ENCODE peak calls at places on chromosome 16, in ten cellular contexts. I is stimulated activated CD4-positive, alpha-beta T cell treated with anti-CD3 and anti-CD28 coated beads, TNF-alpha, amount 100 ng/mL, for 24 hours; Y is fibroblast of gingiva; U is aorta; B is EL; R is lower lobe of right lung; W is Karpas-422; T is naive B cell; K is pons; X is C1 segment of cervical spinal cord. G is an unnamed sample.

GRCh38 chr16:4373909-4374742 is 2.5 kb downstream of the VASN start:
- DNase-seq in I (no peak), Y (peak), U (peak), B (peak), R (peak), W (no peak), T (no peak), K (peak), X (peak), G (peak)

GRCh38 chr16:3348547-3349167 is 7.0 kb upstream of the OR2C1 start:
- DNase-seq in I (no peak), Y (no peak), U (no peak), B (no peak), R (no peak), W (no peak), T (no peak), K (no peak), X (no peak), G (no peak)

GRCh38 chr16:87297918-87298631 is 19.1 kb downstream of the C16orf95 start:
- DNase-seq in I (no peak), Y (no peak), U (no peak), B (peak), R (no peak), W (peak), T (peak), K (no peak), X (peak), G (no peak)

GRCh38 chr16:84925773-84926372 is 85.5 kb downstream of the ZDHHC7 start:
- DNase-seq in I (no peak), Y (no peak), U (no peak), B (no peak), R (no peak), W (no peak), T (no peak), K (no peak), X (no peak), G (no peak)

GRCh38 chr16:66266436-66267286 is 99.8 kb upstream of the CDH5 start:
- DNase-seq in I (no peak), Y (peak), U (peak), B (peak), R (peak), W (no peak), T (no peak), K (no peak), X (no peak), G (peak)

GRCh38 chr16:35431829-35432663 is 1972.6 kb downstream of the TP53TG3F start:
- DNase-seq in I (peak), Y (no peak), U (no peak), B (no peak), R (no peak), W (peak), T (no peak), K (peak), X (peak), G (no peak)

GRCh38 chr16:15530085-15530484 is 95.7 kb downstream of the BMERB1 start:
- DNase-seq in I (no peak), Y (no peak), U (no peak), B (no peak), R (no peak), W (no peak), T (no peak), K (no peak), X (no peak), G (no peak)

GRCh38 chr16:68592466-68593337 is 52.4 kb upstream of the CDH3 start:
- DNase-seq in I (no peak), Y (no peak), U (no peak), B (peak), R (no peak), W (peak), T (peak), K (no peak), X (no peak), G (no peak)

GRCh38 chr16:84907575-84907974 is 87.8 kb downstream of the CRISPLD2 start:
- DNase-seq in I (no peak), Y (peak), U (no peak), B (no peak), R (no peak), W (no peak), T (no peak), K (no peak), X (no peak), G (peak)

GRCh38 chr16:30429418-30429677 is 482 bp downstream of the DCTPP1 start:
- DNase-seq in I (no peak), Y (no peak), U (no peak), B (no peak), R (no peak), W (no peak), T (no peak), K (no peak), X (no peak), G (no peak)

GRCh38 chr16:66388350-66389139 is 22.1 kb downstream of the CDH5 start:
- DNase-seq in I (no peak), Y (no peak), U (no peak), B (no peak), R (no peak), W (no peak), T (no peak), K (no peak), X (no peak), G (no peak)

GRCh38 chr16:89114159-89114981 is 20.7 kb downstream of the ACSF3 start:
- DNase-seq in I (no peak), Y (no peak), U (peak), B (peak), R (peak), W (peak), T (no peak), K (no peak), X (no peak), G (no peak)

GRCh38 chr16:88566158-88566557 is 4.0 kb upstream of the ZC3H18 start:
- DNase-seq in I (peak), Y (no peak), U (no peak), B (peak), R (no peak), W (no peak), T (no peak), K (no peak), X (no peak), G (no peak)

GRCh38 chr16:86578499-86579267 is at the start of gene FOXL1:
- DNase-seq in I (no peak), Y (no peak), U (peak), B (peak), R (no peak), W (no peak), T (no peak), K (no peak), X (no peak), G (no peak)

GRCh38 chr16:48133455-48134226 is 22.2 kb downstream of the ABCC12 start:
- DNase-seq in I (no peak), Y (no peak), U (no peak), B (no peak), R (peak), W (no peak), T (no peak), K (no peak), X (no peak), G (no peak)

GRCh38 chr16:75385507-75386152 is 47.7 kb downstream of the CFDP1 start:
- DNase-seq in I (no peak), Y (peak), U (no peak), B (peak), R (no peak), W (peak), T (peak), K (peak), X (no peak), G (no peak)

GRCh38 chr16:21038197-21038596 is 112.4 kb downstream of the DNAH3 start:
- DNase-seq in I (no peak), Y (no peak), U (no peak), B (no peak), R (no peak), W (no peak), T (no peak), K (no peak), X (no peak), G (no peak)

GRCh38 chr16:86256995-86257394 is 253.3 kb upstream of the FOXF1 start:
- DNase-seq in I (no peak), Y (no peak), U (no peak), B (no peak), R (no peak), W (no peak), T (no peak), K (no peak), X (no peak), G (peak)

GRCh38 chr16:75763250-75763649 is 37.0 kb upstream of the CPHXL start:
- DNase-seq in I (no peak), Y (no peak), U (no peak), B (no peak), R (no peak), W (no peak), T (no peak), K (peak), X (no peak), G (no peak)

GRCh38 chr16:28136751-28137434 is 73.4 kb upstream of the GSG1L start:
- DNase-seq in I (no peak), Y (no peak), U (no peak), B (no peak), R (no peak), W (no peak), T (peak), K (peak), X (peak), G (no peak)